ENCODE peak calls at places on chromosomes 13 and 19, in four cellular contexts. J is neuronal stem cell, I is IMR-90, N is H1. U is an unnamed sample.

GRCh38 chr19:29893606-29894284 is 48.3 kb upstream of the URI1 start:
- DNase-seq in J (no peak), I (no peak), N (no peak), U (no peak)

GRCh38 chr19:15479391-15480345 is at the start of gene PGLYRP2:
- DNase-seq in J (no peak), I (no peak), N (no peak), U (no peak)

GRCh38 chr19:3353493-3353892 is 12.9 kb upstream of the NFIC start:
- DNase-seq in J (no peak), I (no peak), N (no peak), U (no peak)

GRCh38 chr19:9165256-9165655 is 13.5 kb upstream of the OR7D2 start:
- DNase-seq in J (no peak), I (peak), N (no peak), U (no peak)

GRCh38 chr19:23868630-23869029 is 46.1 kb upstream of the ZNF726 start:
- DNase-seq in J (no peak), I (no peak), N (no peak), U (no peak)

GRCh38 chr19:1884719-1885334 is 469 bp downstream of the ABHD17A start:
- DNase-seq in J (no peak), I (no peak), N (no peak), U (no peak)

GRCh38 chr19:16078311-16078758 is 2.0 kb downstream of the TPM4 start:
- DNase-seq in J (peak), I (peak), N (no peak), U (peak)

GRCh38 chr19:28961772-28962500 is 251.0 kb downstream of the UQCRFS1 start:
- DNase-seq in J (no peak), I (peak), N (no peak), U (no peak)

GRCh38 chr19:29576043-29576442 is 30.0 kb upstream of the POP4 start:
- DNase-seq in J (no peak), I (peak), N (no peak), U (no peak)

GRCh38 chr13:30125422-30126073 is 181.8 kb downstream of the KATNAL1 start:
- DNase-seq in J (no peak), I (peak), N (no peak), U (no peak)

GRCh38 chr19:35404879-35405622 is 34.2 kb downstream of the GPR42 start:
- DNase-seq in J (peak), I (peak), N (no peak), U (peak)

GRCh38 chr19:10191347-10191746 is 3.4 kb downstream of the DNMT1 start:
- DNase-seq in J (no peak), I (peak), N (no peak), U (no peak)

GRCh38 chr19:10193666-10194499 is 870 bp downstream of the DNMT1 start:
- DNase-seq in J (peak), I (peak), N (no peak), U (peak)

GRCh38 chr19:10195199-10195519 is 406 bp upstream of the DNMT1 start:
- DNase-seq in J (no peak), I (no peak), N (no peak), U (no peak)

GRCh38 chr19:10192922-10193321 is 1.8 kb downstream of the DNMT1 start:
- DNase-seq in J (no peak), I (no peak), N (no peak), U (no peak)

GRCh38 chr19:10194500-10195198 is at the start of gene DNMT1:
- DNase-seq in J (peak), I (peak), N (peak), U (peak)
- H2BK5ac ChIP-seq in J (peak), I (peak), N (peak), U (peak)

DNA sequence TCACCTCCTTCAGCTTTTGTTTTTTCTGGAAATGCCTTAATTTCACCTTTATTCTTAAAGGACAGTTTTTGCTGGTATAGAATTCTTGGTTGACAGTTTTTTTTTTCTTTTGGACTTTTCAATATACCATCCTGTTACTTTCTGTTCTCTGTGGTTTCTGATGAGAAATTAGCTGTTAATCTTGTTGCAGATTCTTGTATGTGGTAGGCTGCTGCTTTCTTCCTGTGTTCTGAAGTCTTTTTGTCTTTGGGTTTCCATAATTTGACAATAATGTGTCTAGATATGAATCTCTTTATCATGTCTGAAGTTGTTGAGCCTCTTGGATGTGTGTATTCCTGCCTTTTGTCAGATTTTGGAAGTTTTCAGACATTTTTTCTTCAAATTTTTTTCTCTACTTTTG is 12.0 kb downstream of the ZNF283 start:
- DNase-seq in J (no peak), I (no peak), N (no peak), U (no peak)
- H2BK5ac ChIP-seq in J (no peak), I (no peak), N (no peak), U (no peak)

GRCh38 chr13:27035892-27036235 is 135.7 kb downstream of the USP12 start:
- DNase-seq in J (no peak), I (peak), N (no peak), U (no peak)
- H2BK5ac ChIP-seq in J (no peak), I (no peak), N (peak), U (no peak)

DNA sequence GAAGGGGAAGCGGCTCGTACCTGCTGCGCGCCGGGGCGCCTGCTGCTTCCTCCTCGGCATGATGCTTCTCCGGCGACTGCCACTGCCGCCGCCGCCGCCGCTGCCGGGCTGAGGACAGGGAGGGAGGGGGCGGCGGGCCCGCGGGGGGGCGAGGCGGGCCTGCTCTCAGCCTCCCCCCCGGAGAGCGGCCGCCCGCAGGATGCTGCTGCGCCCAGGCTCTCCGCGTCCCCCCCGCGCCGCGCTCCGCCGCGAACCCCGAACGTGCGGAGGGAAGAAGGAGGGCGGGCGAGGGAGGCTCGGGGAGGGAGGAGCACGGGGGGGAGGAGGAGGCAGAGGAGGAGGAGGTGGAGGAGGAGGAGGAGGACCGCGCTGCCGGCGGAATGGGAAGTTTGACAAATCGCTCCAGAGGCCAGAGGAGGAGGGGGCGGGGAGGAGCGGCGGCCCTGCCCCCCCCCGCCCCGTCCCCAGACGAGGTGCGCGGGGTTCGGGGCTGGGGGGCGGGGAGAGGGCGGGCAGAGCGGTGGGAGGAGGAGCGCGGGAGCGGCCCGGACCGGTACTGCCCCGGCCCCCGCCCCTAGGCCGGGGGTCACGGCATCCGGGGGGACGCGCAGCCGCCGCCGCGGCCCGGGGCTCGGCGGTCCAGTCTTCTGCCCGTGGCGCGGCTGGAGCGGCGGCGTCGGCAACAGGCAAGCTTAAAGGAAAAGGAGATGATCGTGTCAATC is at the start of gene TSHZ3:
- DNase-seq in J (no peak), I (peak), N (no peak), U (peak)
- H2BK5ac ChIP-seq in J (peak), I (peak), N (no peak), U (no peak)

GRCh38 chr13:106362637-106363036 is 172.8 kb downstream of the EFNB2 start:
- DNase-seq in J (no peak), I (no peak), N (no peak), U (no peak)
- H2BK5ac ChIP-seq in J (no peak), I (no peak), N (no peak), U (no peak)

GRCh38 chr13:100478107-100478809 is 110.3 kb downstream of the GGACT start:
- DNase-seq in J (no peak), I (no peak), N (no peak), U (peak)

GRCh38 chr13:100473493-100474044 is 115.0 kb downstream of the GGACT start:
- DNase-seq in J (peak), I (no peak), N (no peak), U (no peak)

GRCh38 chr13:100470841-100471505 is 117.6 kb downstream of the GGACT start:
- DNase-seq in J (no peak), I (no peak), N (no peak), U (no peak)

GRCh38 chr13:100473087-100473486 is 115.5 kb downstream of the GGACT start:
- DNase-seq in J (peak), I (no peak), N (no peak), U (peak)
- H2BK5ac ChIP-seq in J (no peak), I (no peak), N (no peak), U (no peak)

DNA sequence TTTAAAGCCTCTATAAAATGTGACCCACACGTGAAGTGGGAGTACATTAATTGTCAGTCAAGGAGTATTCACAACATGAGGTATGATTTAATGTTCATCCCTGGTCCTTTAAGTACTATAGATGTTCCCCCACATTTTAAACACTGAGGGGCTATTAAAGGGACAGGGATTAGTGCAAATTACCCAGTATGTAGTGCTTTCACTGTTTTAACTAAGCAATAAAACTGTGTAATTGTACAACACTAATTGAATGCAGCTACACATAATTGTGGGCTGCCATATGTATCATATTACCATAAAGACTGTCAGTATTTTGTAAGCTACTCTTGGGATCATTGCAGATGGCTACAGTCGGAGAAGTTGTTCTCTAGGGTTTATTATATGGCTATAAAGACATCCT is 316.6 kb downstream of the DCLK1 start:
- DNase-seq in J (no peak), I (no peak), N (no peak), U (no peak)
- H2BK5ac ChIP-seq in J (no peak), I (no peak), N (no peak), U (no peak)

U was measured in mesendoderm.